ENCODE peak calls at places on chromosomes 4 and X, in five cellular contexts. G is adrenal gland, A is hepatocyte, H is breast epithelium, I is transverse colon. T is an unnamed sample. For H3K36me3, the result is how much of the 10 kb centered on the place peaks cover.

GRCh38 chrX:72181178-72182125 is at the start of gene PIN4:
- DNase-seq in A (peak), I (peak), H (peak), G (peak), T (peak)

GRCh38 chr4:37503231-37503630 is 182.9 kb downstream of the RELL1 start:
- DNase-seq in I (no peak), G (no peak), A (no peak), H (no peak), T (no peak)

GRCh38 chrX:149830192-149830873 is 48.6 kb downstream of the MAGEA9 start:
- DNase-seq in I (no peak), H (no peak), G (no peak), A (peak), T (peak)

GRCh38 chr4:151144329-151145072 is 45.1 kb downstream of the RPS3A start:
- DNase-seq in A (no peak), G (no peak), H (no peak), I (no peak), T (no peak)

GRCh38 chr4:140293979-140294378 is 79.5 kb upstream of the SCOC start:
- DNase-seq in A (no peak), I (no peak), G (no peak), H (no peak), T (no peak)

GRCh38 chr4:26252349-26252748 is 68.5 kb upstream of the RBPJ start:
- DNase-seq in A (peak), H (no peak), I (no peak), G (no peak), T (no peak)

GRCh38 chrX:13180807-13181206 is 136.4 kb upstream of the FAM9C start:
- DNase-seq in A (no peak), I (no peak), G (no peak), H (no peak), T (peak)

GRCh38 chrX:37755073-37755472 is 24.8 kb upstream of the CYBB start:
- DNase-seq in A (no peak), I (peak), G (peak), H (no peak), T (no peak)

GRCh38 chrX:23901805-23902204 is 5.9 kb downstream of the APOO start:
- DNase-seq in G (peak), A (peak), H (peak), I (peak), T (peak)

GRCh38 chr4:93791570-93792195 is 36.9 kb upstream of the ATOH1 start:
- DNase-seq in I (peak), G (peak), H (no peak), A (peak), T (peak)

GRCh38 chr4:122383341-122383740 is 4.5 kb downstream of the ADAD1 start:
- DNase-seq in A (no peak), G (no peak), I (no peak), H (no peak), T (no peak)

GRCh38 chr4:9875516-9875915 is 94.1 kb downstream of the DRD5 start:
- DNase-seq in H (no peak), G (no peak), I (no peak), A (no peak), T (no peak)

GRCh38 chr4:176718881-176719280 is 73.8 kb downstream of the VEGFC start:
- DNase-seq in A (no peak), I (no peak), H (no peak), G (no peak), T (no peak)

GRCh38 chr4:87949961-87950360 is 25.6 kb upstream of the SPP1 start:
- DNase-seq in G (peak), H (no peak), A (no peak), I (no peak), T (peak)

GRCh38 chrX:43707812-43708548 is 51.9 kb downstream of the MAOA start:
- DNase-seq in H (peak), A (peak), G (peak), I (peak), T (peak)

GRCh38 chrX:44012484-44013096 is 39.4 kb upstream of the NDP start:
- DNase-seq in G (peak), H (peak), A (no peak), I (peak), T (peak)

GRCh38 chr4:176309772-176310171 is 10.0 kb upstream of the SPCS3 start:
- DNase-seq in G (no peak), H (no peak), I (no peak), A (no peak), T (peak)

GRCh38 chr4:142036795-142037583 is 400.6 kb downstream of the IL15 start:
- DNase-seq in I (no peak), A (no peak), H (no peak), G (no peak), T (peak)

GRCh38 chrX:14051416-14051815 is 21.7 kb upstream of the GEMIN8 start:
- DNase-seq in A (no peak), G (no peak), H (no peak), I (no peak), T (no peak)

GRCh38 chrX:133258481-133258880 is 40.3 kb upstream of the TFDP3 start:
- DNase-seq in H (no peak), I (no peak), A (no peak), G (no peak), T (peak)

GRCh38 chrX:102599950-102600579 is 750 bp downstream of the ARMCX5 start:
- DNase-seq in H (no peak), A (peak), I (no peak), G (no peak), T (peak)

GRCh38 chrX:41723305-41723704 is 676 bp upstream of the GPR82 start:
- DNase-seq in I (no peak), G (no peak), A (no peak), H (no peak), T (no peak)

GRCh38 chr4:94827481-94828110 is 69.8 kb downstream of the BMPR1B start:
- DNase-seq in H (no peak), A (peak), I (no peak), G (no peak), T (peak)

GRCh38 chr4:101155368-101155767 is 192.0 kb downstream of the PPP3CA start:
- DNase-seq in H (no peak), G (no peak), I (no peak), A (no peak), T (peak)

GRCh38 chrX:70476934-70477733 is 32.5 kb downstream of the DLG3 start:
- DNase-seq in I (peak), H (peak), G (no peak), A (peak), T (peak)

GRCh38 chrX:139844163-139844562 is 88.7 kb downstream of the ATP11C start:
- DNase-seq in G (no peak), A (peak), H (no peak), I (no peak), T (peak)

GRCh38 chr4:94976371-94977011 is 218.7 kb downstream of the BMPR1B start:
- DNase-seq in H (no peak), I (no peak), A (no peak), G (no peak), T (peak)

GRCh38 chr4:184067931-184068554 is 149.6 kb downstream of the ENPP6 start:
- DNase-seq in I (no peak), H (no peak), G (no peak), A (no peak), T (no peak)

GRCh38 chr4:73586040-73586439 is 34.2 kb downstream of the RASSF6 start:
- DNase-seq in I (no peak), H (no peak), G (no peak), A (no peak), T (peak)

GRCh38 chrX:155216940-155217450 is 735 bp downstream of the VBP1 start:
- DNase-seq in I (no peak), A (peak), G (no peak), H (no peak), T (no peak)

GRCh38 chrX:115344885-115345653 is 55.6 kb downstream of the LUZP4 start:
- DNase-seq in H (peak), A (peak), G (peak), I (peak), T (peak)

GRCh38 chrX:5648941-5649568 is 579.6 kb downstream of the NLGN4X start:
- DNase-seq in G (no peak), A (no peak), I (no peak), H (no peak), T (no peak)

GRCh38 chrX:41602946-41603345 is 85.8 kb upstream of the GPR34 start:
- DNase-seq in A (no peak), I (no peak), G (no peak), H (no peak), T (no peak)

GRCh38 chrX:111361751-111362150 is 50.2 kb downstream of the DCX start:
- DNase-seq in A (no peak), H (no peak), I (no peak), G (no peak), T (no peak)

GRCh38 chr4:171846232-171846631 is 33.0 kb downstream of the GALNTL6 start:
- DNase-seq in I (peak), H (no peak), G (peak), A (peak), T (peak)

GRCh38 chr4:87547016-87547708 is 18.0 kb upstream of the SPARCL1 start:
- DNase-seq in A (no peak), I (no peak), G (no peak), H (no peak), T (no peak)

GRCh38 chrX:39476596-39476995 is 621.2 kb downstream of the BCOR start:
- DNase-seq in A (peak), H (no peak), G (no peak), I (no peak), T (no peak)

GRCh38 chrX:1535241-1536041 is 1.5 kb downstream of the P2RY8 start:
- DNase-seq in A (no peak), H (no peak), G (peak), I (peak), T (no peak)
- H3K4me3 ChIP-seq in A (no peak), H (peak), G (no peak), I (no peak), T (no peak)

GRCh38 chr4:4913628-4914027 is 54.2 kb downstream of the MSX1 start:
- DNase-seq in H (no peak), A (no peak), G (no peak), I (no peak), T (no peak)

GRCh38 chr4:4914059-4914820 is 54.8 kb downstream of the MSX1 start:
- DNase-seq in A (no peak), I (no peak), G (no peak), H (no peak), T (peak)

GRCh38 chr4:4912155-4912554 is 52.7 kb downstream of the MSX1 start:
- DNase-seq in A (no peak), G (no peak), I (no peak), H (no peak), T (no peak)

GRCh38 chr4:4914965-4915845 is 55.7 kb downstream of the MSX1 start:
- DNase-seq in G (no peak), I (no peak), A (no peak), H (no peak), T (no peak)

DNA sequence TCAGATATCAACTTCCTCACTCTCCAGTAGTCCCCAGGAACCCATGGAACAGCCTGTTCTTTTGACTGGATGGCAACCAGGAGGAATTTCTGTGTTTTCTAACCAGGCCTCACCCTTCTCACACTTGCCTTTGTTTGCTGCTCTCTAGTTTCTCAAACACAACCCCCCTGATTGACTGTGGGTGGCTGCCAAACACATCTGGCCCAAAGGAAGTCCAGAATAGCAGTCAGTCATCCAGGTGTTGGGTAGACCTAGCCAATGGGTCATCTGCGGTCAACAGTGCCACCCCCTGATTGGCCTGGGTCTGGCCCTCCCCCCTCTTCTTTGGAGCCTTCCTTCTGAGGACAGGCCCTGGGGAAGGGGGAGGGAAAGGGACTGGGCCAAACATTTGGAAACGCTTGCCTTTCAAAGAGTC is 53.7 kb downstream of the MSX1 start:
- DNase-seq in G (no peak), I (no peak), A (no peak), H (no peak), T (no peak)
- H3K36me3 ChIP-seq in G (under half), I (under half), A (under half), H (under half), T (under half)

DNA sequence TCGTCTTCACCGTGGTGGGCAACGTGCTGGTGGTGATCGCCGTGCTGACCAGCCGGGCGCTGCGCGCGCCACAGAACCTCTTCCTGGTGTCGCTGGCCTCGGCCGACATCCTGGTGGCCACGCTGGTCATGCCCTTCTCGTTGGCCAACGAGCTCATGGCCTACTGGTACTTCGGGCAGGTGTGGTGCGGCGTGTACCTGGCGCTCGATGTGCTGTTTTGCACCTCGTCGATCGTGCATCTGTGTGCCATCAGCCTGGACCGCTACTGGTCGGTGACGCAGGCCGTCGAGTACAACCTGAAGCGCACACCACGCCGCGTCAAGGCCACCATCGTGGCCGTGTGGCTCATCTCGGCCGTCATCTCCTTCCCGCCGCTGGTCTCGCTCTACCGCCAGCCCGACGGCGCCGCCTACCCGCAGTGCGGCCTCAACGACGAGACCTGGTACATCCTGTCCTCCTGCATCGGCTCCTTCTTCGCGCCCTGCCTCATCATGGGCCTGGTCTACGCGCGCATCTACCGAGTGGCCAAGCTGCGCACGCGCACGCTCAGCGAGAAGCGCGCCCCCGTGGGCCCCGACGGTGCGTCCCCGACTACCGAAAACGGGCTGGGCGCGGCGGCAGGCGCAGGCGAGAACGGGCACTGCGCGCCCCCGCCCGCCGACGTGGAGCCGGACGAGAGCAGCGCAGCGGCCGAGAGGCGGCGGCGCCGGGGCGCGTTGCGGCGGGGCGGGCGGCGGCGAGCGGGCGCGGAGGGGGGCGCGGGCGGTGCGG is 791 bp downstream of the ADRA2C start:
- DNase-seq in H (no peak), A (peak), I (no peak), G (no peak), T (no peak)
- TF ChIP-seq CTCF in H (no peak), A (peak), I (no peak), G (no peak), T (no peak)

DNA sequence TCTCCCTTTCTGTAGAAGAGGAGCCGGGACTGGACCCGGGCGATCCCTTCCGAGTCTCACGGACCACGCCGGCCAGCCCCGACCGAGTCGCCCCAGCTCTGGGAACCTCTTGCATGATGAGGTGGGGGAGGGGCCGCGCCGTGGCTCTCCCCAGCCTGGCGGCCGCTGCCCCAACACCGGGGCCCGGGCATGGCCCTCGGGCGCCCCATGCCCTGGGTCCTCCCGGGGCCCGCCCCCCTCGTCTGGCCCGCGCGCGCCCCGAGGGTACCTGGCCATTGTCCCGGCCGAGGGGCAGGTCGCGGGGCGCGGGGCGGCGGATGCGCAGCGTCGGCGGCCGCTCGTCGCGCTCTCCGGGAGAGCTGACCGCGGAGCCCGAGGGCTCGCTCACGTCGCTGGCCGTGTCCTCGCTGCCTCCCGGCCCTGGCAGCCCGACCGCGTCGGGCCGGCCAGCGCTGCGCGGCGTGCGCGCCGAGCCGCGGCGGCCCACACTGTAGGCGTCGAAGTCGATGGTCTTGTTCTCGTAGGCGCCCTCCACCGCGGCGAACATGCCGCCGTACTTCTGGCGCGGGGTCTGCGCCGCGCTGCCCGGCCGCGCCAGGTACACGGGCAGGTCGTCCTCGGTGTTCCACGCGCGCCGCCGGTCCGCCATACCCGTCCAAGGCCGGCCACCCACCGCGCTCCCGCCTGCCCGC is 419 bp downstream of the CRMP1 start:
- DNase-seq in G (no peak), I (no peak), A (no peak), H (no peak), T (no peak)
- H3K4me3 ChIP-seq in G (no peak), I (no peak), A (no peak), H (peak), T (no peak)

DNA sequence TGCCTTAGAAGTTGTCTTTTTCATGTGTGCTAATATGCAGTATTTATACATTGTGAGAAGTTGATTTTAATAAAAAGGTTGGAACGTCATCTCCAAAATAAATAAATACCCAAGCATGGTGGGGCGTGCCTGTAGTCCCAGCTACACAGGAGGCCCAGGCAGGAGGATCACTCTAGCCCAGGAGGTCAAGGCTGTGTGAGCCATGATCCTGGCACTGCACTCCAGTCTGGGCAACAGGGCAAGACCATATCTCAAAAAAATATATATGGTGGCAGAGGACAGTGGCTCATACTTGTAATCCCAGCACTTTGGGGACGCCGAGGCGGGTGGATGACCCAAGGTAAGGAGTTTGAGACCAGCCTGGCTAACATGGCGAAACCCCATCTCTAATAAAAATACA is 6.4 kb downstream of the SLBP start:
- DNase-seq in G (no peak), H (no peak), I (no peak), A (no peak), T (no peak)
- H3K36me3 ChIP-seq in G (under half), H (under half), I (under half), A (under half), T (under half)

GRCh38 chr4:6892190-6892908 is 17.3 kb upstream of the TBC1D14 start:
- DNase-seq in I (peak), A (peak), G (peak), H (no peak), T (no peak)
- TF ChIP-seq CTCF in I (peak), A (peak), G (peak), H (no peak), T (peak)

GRCh38 chr4:153489856-153490558 is 23.8 kb downstream of the TMEM131L start:
- DNase-seq in A (no peak), I (no peak), H (no peak), G (no peak), T (peak)
- H3K4me3 ChIP-seq in A (no peak), I (no peak), H (no peak), G (no peak), T (no peak)

GRCh38 chr4:99821918-99822503 is 5.4 kb downstream of the DAPP1 start:
- DNase-seq in I (no peak), G (no peak), H (no peak), A (no peak), T (no peak)
- H3K36me3 ChIP-seq in I (under half), G (under half), H (under half), A (under half), T (under half)

T was measured in bronchial epithelial cell.